ENCODE peak calls at places on chromosome 1, in four cellular contexts. K, F, A and L are unnamed samples.
A peak's percentile ranks its signal among the peaks of the same experiment; 100 is the strongest.

GRCh38 chr1:199221371-199222150 is 582.7 kb downstream of the PTPRC start:
- DNase-seq in F (no peak), A (no peak), K (no peak), L (no peak)

GRCh38 chr1:7948950-7949349 is 8.3 kb upstream of the TNFRSF9 start:
- DNase-seq in K (no peak), F (peak; percentile 84), A (no peak), L (no peak)

GRCh38 chr1:2633936-2634491 is 1.2 kb upstream of the MMEL1 start:
- DNase-seq in F (no peak), A (no peak), K (no peak), L (no peak)

GRCh38 chr1:114235281-114235680 is 81.6 kb upstream of the SYT6 start:
- DNase-seq in F (no peak), A (no peak), K (no peak), L (no peak)

GRCh38 chr1:166283190-166283589 is 116.4 kb upstream of the FAM78B start:
- DNase-seq in F (no peak), A (no peak), K (no peak), L (no peak)

GRCh38 chr1:94698341-94698740 is 121.8 kb upstream of the SLC44A3 start:
- DNase-seq in F (peak; percentile 77), K (no peak), A (no peak), L (no peak)

GRCh38 chr1:159067699-159068621 is 8.6 kb downstream of the AIM2 start:
- DNase-seq in F (no peak), K (no peak), A (no peak), L (no peak)

GRCh38 chr1:246476771-246477170 is 30.3 kb downstream of the SMYD3 start:
- DNase-seq in A (no peak), F (no peak), K (no peak), L (no peak)

GRCh38 chr1:23394664-23395063 is 25.0 kb upstream of the ZNF436 start:
- DNase-seq in K (no peak), A (no peak), F (no peak), L (no peak)

GRCh38 chr1:153946622-153947246 is at the start of gene DENND4B:
- DNase-seq in A (peak; percentile 92), F (no peak), K (peak; percentile 38), L (peak; percentile 61)